ENCODE peak calls at places on chromosome 13, in six cellular contexts. I, Z, G, Y, W and L are unnamed samples.

GRCh38 chr13:28409648-28410047 is 85.3 kb downstream of the FLT1 start:
- DNase-seq in I (no peak), Z (no peak), G (no peak), Y (no peak), W (no peak), L (no peak)

GRCh38 chr13:97122381-97122996 is 99.6 kb upstream of the MBNL2 start:
- DNase-seq in I (no peak), Z (no peak), G (no peak), Y (no peak), W (no peak), L (no peak)

GRCh38 chr13:25958983-25959382 is 92.8 kb downstream of the SHISA2 start:
- DNase-seq in I (no peak), Z (no peak), G (no peak), Y (no peak), W (no peak), L (no peak)

GRCh38 chr13:20988033-20988908 is 73.1 kb downstream of the LATS2 start:
- DNase-seq in I (no peak), Z (no peak), G (peak; percentile 49), Y (no peak), W (no peak), L (no peak)

GRCh38 chr13:44373601-44374347 is at the start of gene SERP2:
- DNase-seq in I (peak; percentile 59), Z (no peak), G (no peak), Y (no peak), W (peak; percentile 59), L (peak; percentile 61)

GRCh38 chr13:52345048-52345447 is 60.9 kb downstream of the THSD1 start:
- DNase-seq in I (no peak), Z (no peak), G (no peak), Y (no peak), W (no peak), L (no peak)

GRCh38 chr13:54029226-54029625 is 1000.6 kb downstream of the OLFM4 start:
- DNase-seq in I (no peak), Z (no peak), G (no peak), Y (no peak), W (no peak), L (no peak)

GRCh38 chr13:40240293-40240692 is 426.1 kb downstream of the FOXO1 start:
- DNase-seq in I (no peak), Z (no peak), G (no peak), Y (no peak), W (no peak), L (no peak)

GRCh38 chr13:109058071-109058470 is 428.7 kb downstream of the MYO16 start:
- DNase-seq in I (no peak), Z (no peak), G (no peak), Y (no peak), W (no peak), L (no peak)

GRCh38 chr13:114027046-114027760 is 53.3 kb upstream of the C13orf46 start:
- DNase-seq in I (no peak), Z (no peak), G (no peak), Y (no peak), W (no peak), L (peak; percentile 72)

GRCh38 chr13:23468811-23469210 is 35.3 kb upstream of the SACS start:
- DNase-seq in I (no peak), Z (no peak), G (no peak), Y (no peak), W (no peak), L (no peak)

GRCh38 chr13:112510002-112510780 is 77.8 kb downstream of the TUBGCP3 start:
- DNase-seq in I (no peak), Z (no peak), G (no peak), Y (no peak), W (peak; percentile 60), L (no peak)

GRCh38 chr13:99218126-99218525 is 17.5 kb downstream of the UBAC2 start:
- DNase-seq in I (no peak), Z (no peak), G (no peak), Y (no peak), W (no peak), L (no peak)

GRCh38 chr13:23671367-23671766 is 101.2 kb downstream of the TNFRSF19 start:
- DNase-seq in I (no peak), Z (no peak), G (no peak), Y (no peak), W (no peak), L (no peak)

GRCh38 chr13:98147521-98147920 is 4.6 kb downstream of the FARP1 start:
- DNase-seq in I (no peak), Z (no peak), G (no peak), Y (no peak), W (peak; percentile 60), L (no peak)

GRCh38 chr13:100131863-100132574 is 43.1 kb downstream of the PCCA start:
- DNase-seq in I (no peak), Z (no peak), G (no peak), Y (no peak), W (no peak), L (no peak)

GRCh38 chr13:38879278-38879677 is 111.4 kb downstream of the STOML3 start:
- DNase-seq in I (no peak), Z (no peak), G (no peak), Y (no peak), W (no peak), L (no peak)

GRCh38 chr13:95100525-95101121 is 200.6 kb downstream of the ABCC4 start:
- DNase-seq in I (no peak), Z (no peak), G (no peak), Y (no peak), W (no peak), L (no peak)

GRCh38 chr13:22278336-22278929 is 607.6 kb downstream of the FGF9 start:
- DNase-seq in I (no peak), Z (peak; percentile 72), G (no peak), Y (peak; percentile 68), W (peak; percentile 83), L (peak; percentile 46)

DNA sequence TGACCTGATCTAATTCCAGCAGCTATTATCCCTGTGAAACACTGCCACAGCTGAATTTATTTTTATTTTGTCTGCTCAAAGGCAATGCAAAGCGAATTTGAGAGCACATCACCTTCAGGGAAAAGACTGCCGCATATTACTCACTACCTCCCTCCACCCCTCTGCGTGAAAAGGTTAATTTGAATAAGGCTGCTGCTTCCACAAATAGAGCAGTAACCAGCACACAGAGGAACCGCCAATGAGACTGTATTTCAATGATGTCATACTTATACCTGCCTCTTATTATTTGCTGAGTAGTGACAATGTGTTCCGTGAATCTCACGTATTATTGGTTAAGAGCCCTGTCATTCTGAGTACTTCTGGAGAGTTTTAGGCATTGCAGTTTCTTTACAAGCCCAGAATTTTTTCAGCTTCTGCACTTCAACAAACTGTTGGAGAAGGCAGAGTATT is 156.1 kb upstream of the KLF12 start:
- DNase-seq in I (no peak), Z (no peak), G (no peak), Y (peak; percentile 9), W (peak; percentile 76), L (peak; percentile 40)
- TF ChIP-seq POLR2A in I (no peak), Z (no peak), G (no peak), Y (no peak), W (no peak), L (no peak)

GRCh38 chr13:111322916-111323331 is 2.5 kb downstream of the TEX29 start:
- DNase-seq in I (no peak), Z (peak; percentile 9), G (peak; percentile 68), Y (no peak), W (no peak), L (no peak)

GRCh38 chr13:111325146-111325890 is 4.9 kb downstream of the TEX29 start:
- DNase-seq in I (peak; percentile 33), Z (no peak), G (peak; percentile 79), Y (no peak), W (no peak), L (no peak)

GRCh38 chr13:111323549-111323948 is 3.1 kb downstream of the TEX29 start:
- DNase-seq in I (no peak), Z (peak; percentile 15), G (peak; percentile 71), Y (no peak), W (no peak), L (no peak)

GRCh38 chr13:111324736-111325135 is 4.3 kb downstream of the TEX29 start:
- DNase-seq in I (no peak), Z (no peak), G (peak; percentile 75), Y (no peak), W (no peak), L (no peak)

DNA sequence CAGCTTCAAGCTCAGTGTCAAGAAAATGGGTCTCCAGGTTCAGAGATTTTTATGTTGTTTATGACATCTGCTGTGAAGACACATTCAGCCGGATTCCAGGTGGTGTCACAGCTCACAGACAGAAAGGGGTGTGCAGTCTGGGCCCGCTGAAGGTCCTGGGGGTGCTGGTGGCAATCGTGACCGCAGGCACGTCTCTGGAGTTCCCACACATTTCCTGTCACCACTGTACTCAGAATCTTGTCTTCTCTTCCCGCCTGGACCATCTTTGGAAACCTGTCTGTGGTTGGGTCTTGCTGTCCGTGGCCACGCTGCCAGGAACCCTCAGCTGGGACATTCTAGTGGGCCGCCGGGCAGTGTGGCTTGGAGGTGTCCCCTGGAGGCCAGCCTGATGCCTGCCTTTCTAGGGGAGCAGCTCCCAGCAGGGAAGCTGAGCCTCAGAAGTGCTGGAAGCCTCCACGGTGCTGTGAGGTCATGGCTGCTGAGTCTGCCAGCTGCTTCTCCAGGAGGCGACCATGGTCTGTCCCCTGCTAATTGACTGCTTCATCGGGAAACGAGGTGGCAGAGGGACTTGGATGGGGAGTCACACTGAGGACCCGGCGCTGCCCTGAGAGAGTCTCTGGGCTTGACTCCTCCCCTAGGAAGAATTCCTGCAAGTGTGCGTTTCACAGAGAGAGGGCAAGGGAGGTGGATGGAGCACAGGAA is 3.7 kb downstream of the TEX29 start:
- DNase-seq in I (peak; percentile 41), Z (peak; percentile 8), G (peak; percentile 80), Y (no peak), W (no peak), L (no peak)
- H3K4me3 ChIP-seq in I (no peak overlapping the region), Z (no peak overlapping the region), G (no peak overlapping the region), Y (no peak overlapping the region), W (no peak overlapping the region), L (no peak overlapping the region)

DNA sequence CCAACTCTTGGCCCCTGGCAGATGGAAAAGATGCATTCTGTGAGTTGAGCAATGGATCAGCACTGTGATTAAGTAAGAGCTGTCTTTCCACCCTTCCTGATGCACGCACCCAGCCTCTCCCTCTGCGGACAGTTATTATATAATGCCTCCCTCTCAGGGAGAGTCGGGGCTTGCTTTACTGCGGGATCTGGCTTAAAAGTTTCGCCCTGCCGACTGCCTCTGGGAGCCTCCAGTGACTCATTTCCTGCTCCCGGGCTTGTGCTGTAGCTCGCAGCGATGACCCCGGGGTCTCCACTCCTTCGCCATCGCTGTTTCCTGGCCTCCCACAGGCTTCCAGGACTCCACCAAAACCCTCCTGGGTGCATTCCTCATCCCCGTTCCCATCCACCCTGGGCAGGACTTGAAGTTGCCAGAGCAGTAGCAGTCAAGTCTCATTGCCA is 107.4 kb upstream of the SLC7A1 start:
- DNase-seq in I (no peak), Z (no peak), G (peak; percentile 89), Y (no peak), W (no peak), L (peak; percentile 37)
- TF ChIP-seq POLR2A in I (no peak), Z (no peak), G (no peak), Y (no peak), W (no peak), L (no peak)

GRCh38 chr13:72456486-72456885 is 270.9 kb downstream of the MZT1 start:
- DNase-seq in I (no peak), Z (no peak), G (no peak), Y (no peak), W (no peak), L (no peak)

GRCh38 chr13:72462726-72463125 is 264.7 kb downstream of the MZT1 start:
- DNase-seq in I (no peak), Z (no peak), G (no peak), Y (no peak), W (no peak), L (no peak)

GRCh38 chr13:72463561-72463960 is 263.9 kb downstream of the MZT1 start:
- DNase-seq in I (no peak), Z (no peak), G (no peak), Y (peak; percentile 10), W (no peak), L (no peak)

GRCh38 chr13:72457151-72457550 is 270.3 kb downstream of the MZT1 start:
- DNase-seq in I (no peak), Z (no peak), G (no peak), Y (no peak), W (no peak), L (no peak)

GRCh38 chr13:72458701-72459100 is 268.7 kb downstream of the MZT1 start:
- DNase-seq in I (no peak), Z (no peak), G (no peak), Y (no peak), W (no peak), L (no peak)
- H3K4me3 ChIP-seq in I (no peak overlapping the region), Z (no peak overlapping the region), G (no peak overlapping the region), Y (no peak overlapping the region), W (no peak overlapping the region), L (no peak overlapping the region)